ENCODE peak calls at places on chromosome 21, in nine cellular contexts. H is fibroblast of pulmonary artery; Y is WTC11; I is activated CD4-positive, CD25-positive, alpha-beta regulatory T cell treated with anti-CD3 and anti-CD28 coated beads, Interleukin-2, amount 50 U/mL, for 72 hours; R is stimulated activated CD4-positive, alpha-beta T cell treated with anti-CD3 and anti-CD28 coated beads, Interleukin-15, amount 100 ng/mL, for 1 hour; W is Peyer's patch; G is CD8-positive, alpha-beta T cell; V is endothelial cell; Z is NCI-H2171. M is an unnamed sample.

GRCh38 chr21:32257952-32258785 is 20.7 kb downstream of the MIS18A start:
- DNase-seq in H (peak; percentile 91), Y (peak; percentile 73), I (no peak), R (no peak), W (peak; percentile 76), G (peak; percentile 27), V (peak; percentile 73), Z (peak; percentile 57), M (peak; percentile 3)

GRCh38 chr21:35044770-35045538 is 4.1 kb downstream of the RUNX1 start:
- DNase-seq in H (no peak), Y (no peak), I (no peak), R (no peak), W (no peak), G (no peak), V (no peak), Z (no peak), M (no peak)

GRCh38 chr21:41966872-41967621 is 13.2 kb upstream of the C2CD2 start:
- DNase-seq in H (no peak), Y (no peak), I (no peak), R (no peak), W (peak; percentile 31), G (no peak), V (no peak), Z (peak; percentile 59), M (no peak)

GRCh38 chr21:20882462-20883415 is 115.5 kb upstream of the NCAM2 start:
- DNase-seq in H (peak; percentile 27), Y (peak; percentile 47), I (no peak), R (no peak), W (no peak), G (no peak), V (peak; percentile 53), Z (peak; percentile 2), M (peak; percentile 38)

GRCh38 chr21:37087188-37087587 is 14.1 kb downstream of the TTC3 start:
- DNase-seq in H (peak; percentile 77), Y (no peak), I (no peak), R (no peak), W (no peak), G (no peak), V (no peak), Z (no peak), M (peak; percentile 35)

GRCh38 chr21:30733026-30733425 is 14.0 kb downstream of the KRTAP21-2 start:
- DNase-seq in H (no peak), Y (no peak), I (no peak), R (no peak), W (no peak), G (no peak), V (no peak), Z (no peak), M (no peak)

GRCh38 chr21:45334134-45334533 is 46.4 kb upstream of the POFUT2 start:
- DNase-seq in H (no peak), Y (no peak), I (no peak), R (no peak), W (no peak), G (no peak), V (no peak), Z (no peak), M (no peak)

GRCh38 chr21:32316363-32317215 is 17.9 kb downstream of the MRAP start:
- DNase-seq in H (no peak), Y (no peak), I (no peak), R (no peak), W (no peak), G (no peak), V (no peak), Z (no peak), M (no peak)